ENCODE peak calls at places on chromosomes 1 and 21, in four cellular contexts. D is astrocyte, G is body of pancreas, R is right atrium auricular region. F is an unnamed sample.
A peak's percentile ranks its signal among the peaks of the same experiment; 100 is the strongest.

GRCh38 chr1:170377896-170378634 is 153.9 kb upstream of the GORAB start:
- DNase-seq in D (no peak), G (no peak), R (no peak), F (no peak)

GRCh38 chr1:170594227-170594626 is 62.3 kb downstream of the GORAB start:
- DNase-seq in D (no peak), G (no peak), R (no peak), F (no peak)

GRCh38 chr1:202162418-202163280 is 2.2 kb upstream of the PTPN7 start:
- DNase-seq in D (no peak), G (no peak), R (no peak), F (no peak)

GRCh38 chr1:78369546-78369945 is 121.2 kb upstream of the PTGFR start:
- DNase-seq in D (no peak), G (no peak), R (no peak), F (no peak)

GRCh38 chr21:46099476-46099875 is 1.6 kb downstream of the COL6A2 start:
- DNase-seq in D (no peak), G (no peak), R (peak; percentile 65), F (no peak)

GRCh38 chr1:84164567-84165021 is 20.5 kb downstream of the PRKACB start:
- DNase-seq in D (no peak), G (no peak), R (no peak), F (no peak)

GRCh38 chr1:35810096-35810860 is 2.5 kb downstream of the AGO4 start:
- DNase-seq in D (peak; percentile 57), G (no peak), R (no peak), F (peak; percentile 76)

GRCh38 chr1:41175546-41175945 is 66.6 kb downstream of the SCMH1 start:
- DNase-seq in D (peak; percentile 40), G (no peak), R (no peak), F (no peak)

GRCh38 chr1:103514920-103515503 is 10.5 kb upstream of the RNPC3 start:
- DNase-seq in D (peak; percentile 20), G (peak; percentile 19), R (no peak), F (no peak)

GRCh38 chr1:210250665-210250997 is 18.0 kb downstream of the SERTAD4 start:
- DNase-seq in D (no peak), G (peak; percentile 20), R (no peak), F (no peak)

GRCh38 chr1:111290640-111291039 is at the start of gene CHIA:
- DNase-seq in D (peak; percentile 50), G (peak; percentile 14), R (no peak), F (no peak)

GRCh38 chr1:8382051-8382505 is 64.2 kb downstream of the SLC45A1 start:
- DNase-seq in D (peak; percentile 53), G (no peak), R (no peak), F (no peak)

GRCh38 chr1:48073773-48074172 is 76.6 kb upstream of the TRABD2B start:
- DNase-seq in D (no peak), G (no peak), R (no peak), F (no peak)

GRCh38 chr1:159860456-159860855 is 2.0 kb downstream of the VSIG8 start:
- DNase-seq in D (no peak), G (no peak), R (no peak), F (no peak)

GRCh38 chr1:95657248-95657647 is 423.2 kb downstream of the RWDD3 start:
- DNase-seq in D (no peak), G (no peak), R (no peak), F (no peak)

GRCh38 chr1:203453616-203454015 is 22.0 kb upstream of the PRELP start:
- DNase-seq in D (no peak), G (no peak), R (no peak), F (no peak)

GRCh38 chr1:26831546-26832248 is 5.2 kb downstream of the ZDHHC18 start:
- DNase-seq in D (no peak), G (no peak), R (no peak), F (no peak)

GRCh38 chr1:113784104-113784779 is 25.0 kb upstream of the PHTF1 start:
- DNase-seq in D (peak; percentile 41), G (no peak), R (no peak), F (no peak)

GRCh38 chr1:226682841-226683800 is 56.0 kb downstream of the ITPKB start:
- DNase-seq in D (no peak), G (no peak), R (no peak), F (no peak)

DNA sequence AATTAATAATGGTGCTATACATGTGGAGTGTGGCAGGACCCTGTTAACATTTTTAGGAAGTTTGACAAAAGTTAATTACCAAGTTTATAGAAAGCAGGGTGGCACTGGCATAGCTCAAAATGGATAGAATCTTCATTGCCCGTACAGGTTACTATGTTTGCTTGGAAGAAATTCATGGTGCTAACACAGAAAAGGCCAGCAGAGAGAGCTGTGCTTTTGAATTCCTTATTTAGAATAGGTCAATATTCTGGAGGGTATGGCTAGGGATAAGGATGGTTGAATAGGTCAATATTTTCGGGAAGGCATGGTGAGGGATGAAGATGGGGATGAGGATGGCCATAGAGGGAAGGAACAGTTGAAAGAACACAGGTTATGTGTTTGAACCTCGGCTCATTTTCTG is 345.1 kb downstream of the LMO4 start:
- DNase-seq in D (no peak), G (no peak), R (no peak), F (no peak)
- TF ChIP-seq CTCF in D (no peak), G (no peak), R (no peak), F (peak; percentile 24)

GRCh38 chr1:23601104-23601967 is 42.0 kb upstream of the ID3 start:
- DNase-seq in D (no peak), G (no peak), R (no peak), F (no peak)
- H3K4me1 ChIP-seq in D (no peaks in the 10 kb centered on the region), G (no peaks in the 10 kb centered on the region), R (no peaks in the 10 kb centered on the region), F (no peaks in the 10 kb centered on the region)

GRCh38 chr21:15037894-15038293 is 26.9 kb downstream of the NRIP1 start:
- DNase-seq in D (no peak), G (no peak), R (no peak), F (no peak)
- H3K27ac ChIP-seq in D (no peak overlapping the region), G (no peak overlapping the region), R (no peak overlapping the region), F (no peak overlapping the region)

GRCh38 chr1:43994794-43995790 is 3.7 kb downstream of the CCDC24 start:
- DNase-seq in D (no peak), G (no peak), R (no peak), F (no peak)
- TF ChIP-seq CTCF in D (no peak), G (no peak), R (no peak), F (peak; percentile 58)

GRCh38 chr21:42681296-42682206 is 28.1 kb downstream of the PDE9A start:
- DNase-seq in D (no peak), G (no peak), R (no peak), F (no peak)
- H3K4me1 ChIP-seq in D (peaks cover 14% of the 10 kb centered on the region), G (no peaks in the 10 kb centered on the region), R (no peaks in the 10 kb centered on the region), F (no peaks in the 10 kb centered on the region)

GRCh38 chr1:92931691-92932090 is 29.6 kb downstream of the DIPK1A start:
- DNase-seq in D (no peak), G (no peak), R (no peak), F (no peak)
- H3K27ac ChIP-seq in D (no peak overlapping the region), G (no peak overlapping the region), R (no peak overlapping the region), F (no peak overlapping the region)

GRCh38 chr21:18722193-18722592 is 318.6 kb upstream of the TMPRSS15 start:
- DNase-seq in D (no peak), G (no peak), R (no peak), F (no peak)
- TF ChIP-seq CTCF in D (no peak), G (no peak), R (no peak), F (peak; percentile 12)

DNA sequence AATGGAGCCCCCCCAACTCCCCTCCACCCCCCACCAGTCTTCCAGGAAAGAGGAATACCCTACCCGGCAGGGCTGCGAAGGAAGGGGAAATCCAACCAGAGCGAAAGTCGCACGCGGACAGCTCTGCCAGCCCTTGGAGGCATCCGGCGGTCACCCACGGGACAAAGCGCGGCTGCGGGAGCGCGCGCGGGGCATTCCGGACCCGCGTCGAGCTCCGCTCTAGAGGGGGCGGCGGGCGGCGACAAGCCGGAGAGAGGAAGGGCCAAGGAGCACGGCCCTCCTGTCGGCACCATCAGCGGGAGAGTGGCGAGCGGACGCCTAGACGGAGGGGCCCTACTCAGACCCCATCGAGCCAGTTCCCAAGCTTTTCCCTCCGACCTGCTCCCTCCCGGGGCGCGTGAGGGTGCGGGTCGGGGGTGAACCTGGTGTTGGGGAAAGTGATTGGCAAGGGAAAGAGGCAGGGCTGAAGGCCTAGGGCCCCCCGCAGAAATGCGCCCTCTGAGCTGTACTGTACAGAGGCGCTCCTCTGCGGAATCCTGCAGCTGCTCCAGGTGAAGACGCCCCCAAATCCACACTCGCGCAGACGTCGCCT is 432 bp upstream of the RASSF5 start:
- DNase-seq in D (no peak), G (peak; percentile 45), R (no peak), F (no peak)
- H3K4me1 ChIP-seq in D (peaks cover 25% of the 10 kb centered on the region), G (peaks cover 63% of the 10 kb centered on the region), R (no peaks in the 10 kb centered on the region), F (peaks cover 12% of the 10 kb centered on the region)

GRCh38 chr1:158017800-158018595 is 24.6 kb downstream of the KIRREL1 start:
- DNase-seq in D (peak; percentile 59), G (no peak), R (no peak), F (no peak)
- H3K27ac ChIP-seq in D (peak overlapping the region; percentile 97), G (peak overlapping the region; percentile 76), R (peak overlapping the region; percentile 83), F (peak overlapping the region; percentile 68)

DNA sequence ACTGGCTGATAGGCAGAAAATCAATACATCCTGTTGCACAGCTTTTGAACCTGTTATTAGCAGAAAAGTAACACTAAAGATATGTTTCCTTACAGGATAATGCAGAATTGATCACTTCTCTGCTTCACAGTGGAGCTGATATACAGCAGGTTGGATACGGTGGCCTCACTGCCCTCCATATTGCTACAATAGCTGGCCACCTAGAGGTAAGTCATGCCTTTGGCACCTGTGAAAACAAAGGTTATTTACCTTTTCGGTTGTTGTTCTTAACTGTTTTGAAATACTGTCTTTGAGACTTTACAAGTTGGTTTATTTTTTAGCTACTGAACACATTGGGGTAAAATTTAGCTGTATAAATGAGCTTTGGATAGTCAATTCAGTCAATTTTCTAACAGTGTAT is 36.3 kb downstream of the TNNI3K start:
- DNase-seq in D (no peak), G (no peak), R (no peak), F (no peak)
- TF ChIP-seq CTCF in D (no peak), G (no peak), R (no peak), F (no peak)

F was measured in foreskin keratinocyte.